ENCODE peak calls at places on chromosomes 13 and 19, in nine cellular contexts. P is cardiac muscle cell; E is PC-3; D is right atrium auricular region; K is kidney epithelial cell; G is lower leg skin; B is effector memory CD4-positive, alpha-beta T cell; Y is astrocyte of the cerebellum; U is lower lobe of right lung. J is an unnamed sample.

GRCh38 chr13:25570185-25570584 is 198.4 kb downstream of the ATP8A2 start:
- DNase-seq in K (no peak), D (no peak), E (no peak), B (no peak), G (no peak), P (no peak), U (no peak), Y (no peak), J (no peak)

GRCh38 chr13:98291658-98292057 is 114.6 kb upstream of the RNF113B start:
- DNase-seq in B (no peak), U (no peak), Y (no peak), D (no peak), P (no peak), E (no peak), G (no peak), K (no peak), J (no peak)

GRCh38 chr19:46218160-46218559 is 11.4 kb upstream of the IGFL1 start:
- DNase-seq in G (no peak), E (peak), D (no peak), P (peak), Y (no peak), U (no peak), K (no peak), B (no peak), J (peak)

GRCh38 chr19:51026554-51026831 is at the start of gene KLK11:
- DNase-seq in B (no peak), E (peak), G (no peak), P (no peak), Y (no peak), D (no peak), U (no peak), K (no peak), J (no peak)

GRCh38 chr13:65595881-65596280 is 1634.3 kb downstream of the PCDH9 start:
- DNase-seq in Y (no peak), G (no peak), D (no peak), K (no peak), E (no peak), U (no peak), P (peak), B (no peak), J (peak)

GRCh38 chr19:13794388-13794751 is 873 bp upstream of the ZSWIM4 start:
- DNase-seq in G (peak), P (peak), U (peak), Y (peak), K (no peak), B (no peak), D (peak), E (peak), J (peak)

GRCh38 chr19:32558607-32559228 is 22.3 kb upstream of the PDCD5 start:
- DNase-seq in K (no peak), G (peak), B (no peak), P (no peak), E (no peak), Y (no peak), U (no peak), D (no peak), J (no peak)

GRCh38 chr13:100652510-100652909 is 22.1 kb downstream of the TMTC4 start:
- DNase-seq in E (no peak), D (no peak), Y (no peak), P (no peak), B (no peak), U (no peak), G (no peak), K (no peak), J (no peak)

GRCh38 chr19:52896431-52897148 is 845 bp downstream of the ZNF320 start:
- DNase-seq in U (peak), Y (no peak), E (peak), G (no peak), B (no peak), D (no peak), K (no peak), P (peak), J (peak)

GRCh38 chr19:14066139-14066538 is 4.3 kb upstream of the PALM3 start:
- DNase-seq in G (no peak), K (no peak), U (no peak), Y (no peak), P (no peak), B (no peak), D (no peak), E (no peak), J (no peak)

DNA sequence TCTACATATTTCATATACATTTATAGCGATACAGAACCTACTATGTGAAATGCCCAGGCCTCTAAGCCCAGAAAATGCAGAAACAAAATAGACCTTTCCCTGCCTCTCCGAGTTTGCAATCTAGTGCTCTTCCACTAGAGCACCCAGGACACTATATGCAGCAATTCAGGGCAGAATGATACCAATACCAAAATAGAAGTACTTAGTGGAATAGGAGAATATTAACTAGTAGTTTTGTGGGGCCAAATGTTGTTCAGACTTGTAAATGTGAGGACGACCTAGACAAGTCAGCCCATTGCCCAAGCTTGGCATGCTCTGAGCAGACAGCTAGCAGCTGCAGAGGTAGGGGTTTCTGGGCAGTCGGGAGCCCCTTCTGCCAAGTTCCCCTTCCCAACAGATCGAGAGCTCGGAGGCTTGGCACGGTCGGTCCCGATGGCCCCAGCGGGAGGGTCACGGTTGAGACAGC is 35.8 kb upstream of the FLT1 start:
- DNase-seq in D (no peak), E (peak), Y (no peak), K (no peak), P (peak), U (no peak), G (no peak), B (no peak), J (peak)
- H3K4me3 ChIP-seq in D (peak), E (peak), Y (peak), K (peak), P (peak), U (peak), G (no peak), B (no peak), J (peak)

GRCh38 chr13:74110053-74110452 is 24.2 kb downstream of the KLF12 start:
- DNase-seq in U (no peak), Y (no peak), P (no peak), G (no peak), B (no peak), E (no peak), K (no peak), D (no peak), J (no peak)

GRCh38 chr13:74114641-74115040 is 19.6 kb downstream of the KLF12 start:
- DNase-seq in B (no peak), E (no peak), D (no peak), U (no peak), K (no peak), G (no peak), P (no peak), Y (no peak), J (no peak)

GRCh38 chr13:74114202-74114601 is 20.0 kb downstream of the KLF12 start:
- DNase-seq in E (peak), K (no peak), G (no peak), U (no peak), Y (no peak), P (no peak), D (no peak), B (no peak), J (peak)

GRCh38 chr13:74111399-74111798 is 22.8 kb downstream of the KLF12 start:
- DNase-seq in G (no peak), D (no peak), E (no peak), U (no peak), K (no peak), B (no peak), Y (no peak), P (no peak), J (no peak)

DNA sequence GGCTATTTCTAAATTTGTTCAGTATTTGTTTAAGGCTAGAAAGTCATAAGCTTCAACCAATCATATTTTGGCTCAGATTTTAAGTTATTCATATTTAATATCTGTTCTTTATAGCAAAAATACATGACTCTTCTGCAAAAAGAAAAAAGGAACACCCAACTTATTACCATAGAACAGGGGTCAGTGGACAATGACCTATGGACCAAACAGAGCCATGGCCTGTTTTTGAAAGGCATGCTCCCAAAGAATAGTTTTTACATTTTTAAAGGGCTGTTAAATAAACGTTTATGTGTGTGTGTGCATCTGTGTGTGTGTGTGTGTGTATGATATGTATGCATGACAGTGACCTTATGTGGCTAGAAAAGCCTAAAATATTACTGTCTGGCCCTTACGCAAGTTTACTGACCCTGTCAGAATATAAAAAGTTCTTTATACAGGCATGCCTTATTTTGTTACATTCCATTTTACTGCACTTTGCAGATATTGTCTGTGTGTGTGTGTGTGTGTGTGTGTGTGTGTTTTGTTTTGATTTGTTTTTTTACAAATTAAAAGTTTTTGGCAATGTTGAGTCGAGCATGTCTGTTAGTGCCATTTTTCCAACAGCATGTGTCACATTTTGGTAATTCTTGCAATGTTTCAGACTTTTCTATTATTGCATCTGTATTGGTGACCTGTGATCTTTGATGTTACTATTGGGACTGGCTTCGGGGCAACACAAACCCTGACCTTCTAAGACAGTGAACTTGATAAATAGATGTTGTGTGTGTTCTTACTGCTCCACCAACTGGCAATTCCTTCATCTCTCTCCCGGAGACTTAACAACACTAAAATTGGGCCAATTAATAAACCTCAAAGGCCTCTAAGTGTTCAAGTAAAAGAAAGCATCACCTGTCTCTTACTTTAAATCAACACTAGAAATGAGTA is 22.0 kb downstream of the KLF12 start:
- DNase-seq in Y (no peak), U (no peak), P (no peak), K (no peak), B (no peak), D (no peak), G (no peak), E (no peak), J (no peak)
- H3K4me3 ChIP-seq in Y (no peak), U (no peak), P (no peak), K (no peak), B (no peak), D (no peak), G (no peak), E (no peak), J (no peak)

GRCh38 chr19:39430675-39431593 is 4.8 kb downstream of the RPS16 start:
- DNase-seq in P (peak), Y (peak), G (peak), B (peak), U (peak), E (peak), K (peak), D (no peak), J (peak)
- H3K4me3 ChIP-seq in P (no peak), Y (no peak), G (no peak), B (no peak), U (peak), E (no peak), K (no peak), D (peak), J (no peak)

DNA sequence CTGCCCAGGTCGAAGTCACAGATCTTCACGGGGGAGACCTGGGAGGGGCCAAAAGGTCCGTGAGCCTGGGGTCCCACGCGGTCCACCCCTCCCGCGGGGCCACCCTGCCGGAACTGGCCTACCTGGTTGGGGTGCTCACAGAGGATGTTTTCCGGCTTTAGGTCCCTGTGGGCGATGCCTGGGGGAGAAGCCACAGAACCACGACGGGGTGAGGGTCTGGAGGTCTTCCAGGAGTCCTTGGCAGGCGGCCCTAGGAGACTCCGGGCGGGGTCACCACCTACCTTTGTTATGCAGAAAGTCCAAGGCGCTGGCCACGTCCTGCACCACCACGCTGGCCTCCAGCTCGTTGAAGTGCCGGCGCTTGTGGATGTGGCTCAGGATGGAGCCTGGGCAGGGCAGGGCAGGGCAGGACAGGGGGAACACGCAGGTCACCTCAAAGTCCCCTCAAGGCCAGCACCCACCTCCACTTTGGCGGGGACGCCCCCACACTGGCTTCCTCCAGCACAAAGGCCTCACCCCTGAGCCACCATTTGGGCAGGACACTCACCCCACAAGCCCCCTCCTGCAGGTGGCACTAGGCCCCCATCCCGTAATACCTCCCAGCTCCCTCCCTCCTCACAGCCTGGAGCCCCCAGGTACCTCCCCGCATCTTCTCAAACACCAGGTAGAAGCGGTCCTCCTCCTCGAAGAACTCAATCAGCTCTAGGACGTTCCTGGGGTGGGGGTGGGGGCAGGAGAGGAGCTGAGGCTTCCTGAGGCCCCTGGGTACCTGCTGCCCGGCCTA is 8.4 kb downstream of the MKNK2 start:
- DNase-seq in K (no peak), U (peak), P (peak), G (peak), Y (no peak), E (no peak), B (no peak), D (no peak), J (no peak)
- H3K4me3 ChIP-seq in K (no peak), U (peak), P (peak), G (no peak), Y (peak), E (no peak), B (peak), D (peak), J (peak)

J was measured in fibroblast of the aortic adventitia.